ENCODE peak calls at places on chromosomes 7 and 10, in five cellular contexts. One of them, this sample, is unnamed.

GRCh38 chr7:140084972-140085371 is 22.2 kb upstream of the PARP12 start:
- DNase-seq in stomach: no peak
- DNase-seq in heart left ventricle: no peak
- DNase-seq in IMR-90: no peak
- DNase-seq in suprapubic skin: no peak
- DNase-seq in this sample: no peak

GRCh38 chr7:15199482-15199881 is 296.9 kb upstream of the DGKB start:
- DNase-seq in IMR-90: peak
- DNase-seq in stomach: no peak
- DNase-seq in suprapubic skin: no peak
- DNase-seq in heart left ventricle: no peak
- DNase-seq in this sample: no peak

GRCh38 chr7:95951531-95951930 is 179.2 kb downstream of the DYNC1I1 start:
- DNase-seq in heart left ventricle: no peak
- DNase-seq in stomach: no peak
- DNase-seq in IMR-90: no peak
- DNase-seq in suprapubic skin: no peak
- DNase-seq in this sample: no peak

GRCh38 chr10:26359670-26360069 is 78.5 kb upstream of the APBB1IP start:
- DNase-seq in suprapubic skin: no peak
- DNase-seq in stomach: no peak
- DNase-seq in IMR-90: no peak
- DNase-seq in heart left ventricle: no peak
- DNase-seq in this sample: no peak

GRCh38 chr10:101780818-101781654 is 2.2 kb downstream of the NPM3 start:
- DNase-seq in suprapubic skin: peak
- DNase-seq in IMR-90: peak
- DNase-seq in stomach: peak
- DNase-seq in heart left ventricle: peak
- DNase-seq in this sample: peak

GRCh38 chr10:3401491-3401938 is 228.9 kb upstream of the PITRM1 start:
- DNase-seq in stomach: no peak
- DNase-seq in heart left ventricle: no peak
- DNase-seq in suprapubic skin: no peak
- DNase-seq in IMR-90: peak
- DNase-seq in this sample: no peak

GRCh38 chr7:93889261-93889660 is 1.3 kb downstream of the TFPI2 start:
- DNase-seq in heart left ventricle: no peak
- DNase-seq in IMR-90: peak
- DNase-seq in suprapubic skin: no peak
- DNase-seq in stomach: no peak
- DNase-seq in this sample: no peak

GRCh38 chr7:109387530-109387929 is 817.9 kb downstream of the DNAJB9 start:
- DNase-seq in heart left ventricle: no peak
- DNase-seq in suprapubic skin: no peak
- DNase-seq in IMR-90: no peak
- DNase-seq in stomach: no peak
- DNase-seq in this sample: no peak

GRCh38 chr10:34780818-34781380 is 34.2 kb downstream of the PARD3 start:
- DNase-seq in stomach: no peak
- DNase-seq in suprapubic skin: no peak
- DNase-seq in IMR-90: peak
- DNase-seq in heart left ventricle: peak
- DNase-seq in this sample: no peak

DNA sequence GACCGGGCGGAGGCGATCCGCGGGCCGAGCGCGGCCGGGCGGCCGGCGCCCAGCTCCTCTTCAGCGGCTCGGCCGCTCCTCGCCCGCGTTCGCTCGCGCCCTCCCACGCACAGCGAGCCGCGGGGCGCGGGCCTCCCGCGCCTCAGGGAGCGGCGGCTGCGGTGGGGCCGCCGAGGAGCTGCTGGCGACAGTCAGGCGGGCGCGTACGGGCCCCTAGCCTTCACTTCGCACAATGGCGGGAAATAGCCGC is at the start of gene MCMBP:
- DNase-seq in heart left ventricle: no peak
- DNase-seq in stomach: no peak
- DNase-seq in IMR-90: no peak
- DNase-seq in suprapubic skin: no peak
- DNase-seq in this sample: no peak
- TF ChIP-seq POLR2A in heart left ventricle: peak
- TF ChIP-seq POLR2A in stomach: no peak
- TF ChIP-seq POLR2A in IMR-90: no peak
- TF ChIP-seq POLR2A in suprapubic skin: peak
- TF ChIP-seq POLR2A in this sample: peak

GRCh38 chr10:66842867-66843266 is 83.0 kb upstream of the LRRTM3 start:
- DNase-seq in IMR-90: no peak
- DNase-seq in suprapubic skin: no peak
- DNase-seq in stomach: no peak
- DNase-seq in heart left ventricle: no peak
- DNase-seq in this sample: no peak

GRCh38 chr10:66838656-66839055 is 87.2 kb upstream of the LRRTM3 start:
- DNase-seq in IMR-90: peak
- DNase-seq in stomach: no peak
- DNase-seq in heart left ventricle: no peak
- DNase-seq in suprapubic skin: no peak
- DNase-seq in this sample: no peak

GRCh38 chr10:66844176-66844947 is 81.5 kb upstream of the LRRTM3 start:
- DNase-seq in heart left ventricle: no peak
- DNase-seq in IMR-90: no peak
- DNase-seq in stomach: no peak
- DNase-seq in suprapubic skin: no peak
- DNase-seq in this sample: no peak
- TF ChIP-seq CTCF in heart left ventricle: no peak
- TF ChIP-seq CTCF in IMR-90: peak
- TF ChIP-seq CTCF in stomach: no peak
- TF ChIP-seq CTCF in suprapubic skin: no peak
- TF ChIP-seq CTCF in this sample: no peak

GRCh38 chr10:13928362-13928921 is 341.7 kb downstream of the PRPF18 start:
- DNase-seq in heart left ventricle: no peak
- DNase-seq in stomach: no peak
- DNase-seq in IMR-90: no peak
- DNase-seq in suprapubic skin: no peak
- DNase-seq in this sample: no peak
- TF ChIP-seq POLR2A in heart left ventricle: no peak
- TF ChIP-seq POLR2A in stomach: no peak
- TF ChIP-seq POLR2A in IMR-90: no peak
- TF ChIP-seq POLR2A in suprapubic skin: no peak
- TF ChIP-seq POLR2A in this sample: no peak

DNA sequence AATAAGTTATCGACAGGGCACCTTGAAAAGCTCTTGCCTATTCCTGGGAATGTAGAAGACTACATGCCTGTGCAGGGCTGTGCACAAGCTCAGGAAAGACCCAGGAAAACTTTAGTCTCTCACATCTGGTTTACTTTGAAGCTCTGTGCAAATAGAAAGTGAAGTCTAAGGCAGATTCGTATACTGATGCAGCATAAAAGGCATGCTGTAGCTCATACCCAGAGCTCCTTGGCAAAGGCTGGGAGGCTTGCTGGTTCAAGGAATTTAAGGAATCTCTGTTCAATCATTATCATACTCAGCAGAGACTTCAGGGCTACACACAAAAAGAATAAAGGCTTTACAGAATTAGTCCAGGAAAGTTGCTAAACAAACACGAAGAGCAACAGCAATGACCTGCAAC is 192.0 kb downstream of the OTUD1 start:
- DNase-seq in stomach: no peak
- DNase-seq in heart left ventricle: no peak
- DNase-seq in IMR-90: no peak
- DNase-seq in suprapubic skin: no peak
- DNase-seq in this sample: no peak
- TF ChIP-seq CTCF in stomach: no peak
- TF ChIP-seq CTCF in heart left ventricle: no peak
- TF ChIP-seq CTCF in IMR-90: no peak
- TF ChIP-seq CTCF in suprapubic skin: no peak
- TF ChIP-seq CTCF in this sample: no peak

GRCh38 chr7:92133133-92133736 is 1.0 kb downstream of the CYP51A1 start:
- DNase-seq in IMR-90: no peak
- DNase-seq in suprapubic skin: no peak
- DNase-seq in heart left ventricle: no peak
- DNase-seq in stomach: no peak
- DNase-seq in this sample: no peak

GRCh38 chr7:92133737-92134270 is 473 bp downstream of the CYP51A1 start:
- DNase-seq in suprapubic skin: peak
- DNase-seq in heart left ventricle: peak
- DNase-seq in stomach: peak
- DNase-seq in IMR-90: peak
- DNase-seq in this sample: peak

GRCh38 chr7:92135490-92135889 is 1.2 kb upstream of the CYP51A1 start:
- DNase-seq in heart left ventricle: no peak
- DNase-seq in IMR-90: no peak
- DNase-seq in stomach: no peak
- DNase-seq in suprapubic skin: no peak
- DNase-seq in this sample: no peak

GRCh38 chr7:92134271-92135099 is at the start of gene CYP51A1:
- DNase-seq in heart left ventricle: peak
- DNase-seq in suprapubic skin: peak
- DNase-seq in stomach: peak
- DNase-seq in IMR-90: peak
- DNase-seq in this sample: peak

DNA sequence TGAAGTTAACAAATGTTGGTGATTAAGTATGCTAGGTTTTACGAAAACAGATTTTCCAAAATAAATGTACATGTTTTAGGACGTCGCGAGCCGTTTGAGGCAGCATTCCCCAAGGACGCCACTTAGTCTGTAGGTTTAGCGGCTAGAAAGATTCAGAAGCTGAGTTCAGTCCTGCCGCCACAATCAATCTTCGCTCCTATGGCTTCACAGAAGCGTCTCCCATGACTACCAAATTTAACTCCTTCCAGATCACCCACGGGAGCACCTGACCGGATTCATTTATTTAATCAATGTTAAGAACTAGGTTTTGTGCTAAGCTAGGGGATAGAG is 788 bp upstream of the CYP51A1 start:
- DNase-seq in heart left ventricle: no peak
- DNase-seq in IMR-90: no peak
- DNase-seq in stomach: peak
- DNase-seq in suprapubic skin: no peak
- DNase-seq in this sample: peak
- TF ChIP-seq POLR2A in heart left ventricle: no peak
- TF ChIP-seq POLR2A in IMR-90: no peak
- TF ChIP-seq POLR2A in stomach: no peak
- TF ChIP-seq POLR2A in suprapubic skin: no peak
- TF ChIP-seq POLR2A in this sample: no peak

DNA sequence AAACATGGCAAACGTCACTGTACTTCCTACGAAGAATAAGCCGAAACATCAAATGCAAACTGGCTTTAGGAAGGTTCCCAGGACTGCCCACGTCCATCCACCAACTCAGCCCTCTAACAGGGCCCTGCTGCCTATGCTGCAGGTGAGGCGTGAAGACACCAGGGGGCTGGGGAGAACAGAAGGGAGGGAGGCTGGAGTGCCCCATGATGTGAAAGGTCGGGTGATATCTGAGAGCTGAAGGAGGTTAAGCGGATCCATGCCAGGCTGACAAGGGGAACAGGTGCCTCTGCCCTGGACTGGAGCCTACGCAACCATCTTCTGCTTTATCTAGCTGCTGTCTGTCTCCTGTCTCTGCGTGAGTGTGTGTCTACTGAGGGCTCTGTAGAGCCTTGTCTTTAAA is 40.2 kb upstream of the ATP6V0A4 start:
- DNase-seq in stomach: no peak
- DNase-seq in heart left ventricle: no peak
- DNase-seq in suprapubic skin: no peak
- DNase-seq in IMR-90: no peak
- DNase-seq in this sample: no peak
- TF ChIP-seq CTCF in stomach: no peak
- TF ChIP-seq CTCF in heart left ventricle: no peak
- TF ChIP-seq CTCF in suprapubic skin: no peak
- TF ChIP-seq CTCF in IMR-90: no peak
- TF ChIP-seq CTCF in this sample: no peak